ENCODE peak calls at places on chromosome 19, in seven cellular contexts. One of them, this sample, is unnamed.
A peak's percentile ranks its signal among the peaks of the same experiment; 100 is the strongest.

GRCh38 chr19:29086646-29087045 is 126.3 kb downstream of the UQCRFS1 start:
- DNase-seq in GM12865: no peak
- DNase-seq in ascending aorta: no peak
- DNase-seq in activated CD8-positive, alpha-beta memory T cell treated with anti-CD3 and anti-CD28 coated beads for 24 hours: no peak
- DNase-seq in stimulated activated CD4-positive, alpha-beta T cell treated with anti-CD3 and anti-CD28 coated beads, Interleukin-4, amount 100 ng/mL, for 48 hours: no peak
- DNase-seq in NCI-H1092: no peak
- DNase-seq in SJSA1: no peak
- DNase-seq in this sample: no peak

GRCh38 chr19:23557381-23557780 is 129.6 kb downstream of the ZNF675 start:
- DNase-seq in activated CD8-positive, alpha-beta memory T cell treated with anti-CD3 and anti-CD28 coated beads for 24 hours: no peak
- DNase-seq in NCI-H1092: no peak
- DNase-seq in stimulated activated CD4-positive, alpha-beta T cell treated with anti-CD3 and anti-CD28 coated beads, Interleukin-4, amount 100 ng/mL, for 48 hours: no peak
- DNase-seq in GM12865: no peak
- DNase-seq in SJSA1: no peak
- DNase-seq in ascending aorta: no peak
- DNase-seq in this sample: no peak

GRCh38 chr19:48102870-48103751 is 7.5 kb downstream of the PLA2G4C start:
- DNase-seq in NCI-H1092: peak; percentile 9
- DNase-seq in GM12865: peak; percentile 53
- DNase-seq in SJSA1: peak; percentile 37
- DNase-seq in ascending aorta: no peak
- DNase-seq in stimulated activated CD4-positive, alpha-beta T cell treated with anti-CD3 and anti-CD28 coated beads, Interleukin-4, amount 100 ng/mL, for 48 hours: peak; percentile 25
- DNase-seq in activated CD8-positive, alpha-beta memory T cell treated with anti-CD3 and anti-CD28 coated beads for 24 hours: no peak
- DNase-seq in this sample: no peak

GRCh38 chr19:43780706-43781525 is at the start of gene KCNN4:
- DNase-seq in NCI-H1092: no peak
- DNase-seq in ascending aorta: no peak
- DNase-seq in stimulated activated CD4-positive, alpha-beta T cell treated with anti-CD3 and anti-CD28 coated beads, Interleukin-4, amount 100 ng/mL, for 48 hours: peak; percentile 62
- DNase-seq in SJSA1: peak; percentile 39
- DNase-seq in activated CD8-positive, alpha-beta memory T cell treated with anti-CD3 and anti-CD28 coated beads for 24 hours: peak; percentile 84
- DNase-seq in GM12865: peak; percentile 82
- DNase-seq in this sample: no peak

GRCh38 chr19:4866595-4867424 is 657 bp downstream of the PLIN3 start:
- DNase-seq in SJSA1: peak; percentile 42
- DNase-seq in stimulated activated CD4-positive, alpha-beta T cell treated with anti-CD3 and anti-CD28 coated beads, Interleukin-4, amount 100 ng/mL, for 48 hours: peak; percentile 38
- DNase-seq in activated CD8-positive, alpha-beta memory T cell treated with anti-CD3 and anti-CD28 coated beads for 24 hours: peak; percentile 78
- DNase-seq in NCI-H1092: no peak
- DNase-seq in ascending aorta: peak; percentile 84
- DNase-seq in GM12865: peak; percentile 65
- DNase-seq in this sample: peak; percentile 86

GRCh38 chr19:48918801-48919247 is 14.7 kb upstream of the DHDH start:
- DNase-seq in GM12865: no peak
- DNase-seq in ascending aorta: no peak
- DNase-seq in activated CD8-positive, alpha-beta memory T cell treated with anti-CD3 and anti-CD28 coated beads for 24 hours: no peak
- DNase-seq in stimulated activated CD4-positive, alpha-beta T cell treated with anti-CD3 and anti-CD28 coated beads, Interleukin-4, amount 100 ng/mL, for 48 hours: no peak
- DNase-seq in NCI-H1092: no peak
- DNase-seq in SJSA1: no peak
- DNase-seq in this sample: no peak

GRCh38 chr19:15315101-15315500 is 17.2 kb downstream of the BRD4 start:
- DNase-seq in stimulated activated CD4-positive, alpha-beta T cell treated with anti-CD3 and anti-CD28 coated beads, Interleukin-4, amount 100 ng/mL, for 48 hours: no peak
- DNase-seq in GM12865: no peak
- DNase-seq in activated CD8-positive, alpha-beta memory T cell treated with anti-CD3 and anti-CD28 coated beads for 24 hours: no peak
- DNase-seq in SJSA1: no peak
- DNase-seq in ascending aorta: no peak
- DNase-seq in NCI-H1092: no peak
- DNase-seq in this sample: no peak

GRCh38 chr19:13964776-13965175 is 12.5 kb downstream of the DCAF15 start:
- DNase-seq in GM12865: no peak
- DNase-seq in stimulated activated CD4-positive, alpha-beta T cell treated with anti-CD3 and anti-CD28 coated beads, Interleukin-4, amount 100 ng/mL, for 48 hours: no peak
- DNase-seq in activated CD8-positive, alpha-beta memory T cell treated with anti-CD3 and anti-CD28 coated beads for 24 hours: no peak
- DNase-seq in ascending aorta: no peak
- DNase-seq in SJSA1: peak; percentile 67
- DNase-seq in NCI-H1092: no peak
- DNase-seq in this sample: no peak

GRCh38 chr19:16078311-16078758 is 2.0 kb downstream of the TPM4 start:
- DNase-seq in SJSA1: no peak
- DNase-seq in NCI-H1092: no peak
- DNase-seq in activated CD8-positive, alpha-beta memory T cell treated with anti-CD3 and anti-CD28 coated beads for 24 hours: peak; percentile 74
- DNase-seq in stimulated activated CD4-positive, alpha-beta T cell treated with anti-CD3 and anti-CD28 coated beads, Interleukin-4, amount 100 ng/mL, for 48 hours: no peak
- DNase-seq in ascending aorta: peak; percentile 75
- DNase-seq in GM12865: peak; percentile 74
- DNase-seq in this sample: no peak

GRCh38 chr19:3782903-3783302 is 3.3 kb downstream of the MATK start:
- DNase-seq in ascending aorta: no peak
- DNase-seq in NCI-H1092: no peak
- DNase-seq in stimulated activated CD4-positive, alpha-beta T cell treated with anti-CD3 and anti-CD28 coated beads, Interleukin-4, amount 100 ng/mL, for 48 hours: no peak
- DNase-seq in activated CD8-positive, alpha-beta memory T cell treated with anti-CD3 and anti-CD28 coated beads for 24 hours: no peak
- DNase-seq in SJSA1: no peak
- DNase-seq in GM12865: no peak
- DNase-seq in this sample: no peak

GRCh38 chr19:2424686-2425621 is 2.4 kb downstream of the TIMM13 start:
- DNase-seq in GM12865: no peak
- DNase-seq in SJSA1: no peak
- DNase-seq in ascending aorta: peak; percentile 65
- DNase-seq in stimulated activated CD4-positive, alpha-beta T cell treated with anti-CD3 and anti-CD28 coated beads, Interleukin-4, amount 100 ng/mL, for 48 hours: no peak
- DNase-seq in activated CD8-positive, alpha-beta memory T cell treated with anti-CD3 and anti-CD28 coated beads for 24 hours: no peak
- DNase-seq in NCI-H1092: no peak
- DNase-seq in this sample: peak; percentile 93

GRCh38 chr19:33195711-33196347 is 1.7 kb downstream of the LRP3 start:
- DNase-seq in NCI-H1092: no peak
- DNase-seq in ascending aorta: no peak
- DNase-seq in activated CD8-positive, alpha-beta memory T cell treated with anti-CD3 and anti-CD28 coated beads for 24 hours: no peak
- DNase-seq in GM12865: no peak
- DNase-seq in SJSA1: no peak
- DNase-seq in stimulated activated CD4-positive, alpha-beta T cell treated with anti-CD3 and anti-CD28 coated beads, Interleukin-4, amount 100 ng/mL, for 48 hours: no peak
- DNase-seq in this sample: no peak

GRCh38 chr19:32638625-32639024 is 36.4 kb downstream of the ANKRD27 start:
- DNase-seq in NCI-H1092: no peak
- DNase-seq in ascending aorta: no peak
- DNase-seq in stimulated activated CD4-positive, alpha-beta T cell treated with anti-CD3 and anti-CD28 coated beads, Interleukin-4, amount 100 ng/mL, for 48 hours: no peak
- DNase-seq in SJSA1: no peak
- DNase-seq in activated CD8-positive, alpha-beta memory T cell treated with anti-CD3 and anti-CD28 coated beads for 24 hours: no peak
- DNase-seq in GM12865: no peak
- DNase-seq in this sample: no peak

GRCh38 chr19:1130801-1131717 is 27.3 kb downstream of the GPX4 start:
- DNase-seq in ascending aorta: no peak
- DNase-seq in SJSA1: no peak
- DNase-seq in GM12865: peak; percentile 72
- DNase-seq in activated CD8-positive, alpha-beta memory T cell treated with anti-CD3 and anti-CD28 coated beads for 24 hours: peak; percentile 77
- DNase-seq in stimulated activated CD4-positive, alpha-beta T cell treated with anti-CD3 and anti-CD28 coated beads, Interleukin-4, amount 100 ng/mL, for 48 hours: peak; percentile 45
- DNase-seq in NCI-H1092: no peak
- DNase-seq in this sample: no peak

GRCh38 chr19:27774337-27774736 is 1438.6 kb downstream of the UQCRFS1 start:
- DNase-seq in NCI-H1092: no peak
- DNase-seq in SJSA1: no peak
- DNase-seq in stimulated activated CD4-positive, alpha-beta T cell treated with anti-CD3 and anti-CD28 coated beads, Interleukin-4, amount 100 ng/mL, for 48 hours: no peak
- DNase-seq in ascending aorta: no peak
- DNase-seq in activated CD8-positive, alpha-beta memory T cell treated with anti-CD3 and anti-CD28 coated beads for 24 hours: no peak
- DNase-seq in GM12865: no peak
- DNase-seq in this sample: peak; percentile 78

GRCh38 chr19:40576585-40577451 is at the start of gene SHKBP1:
- DNase-seq in ascending aorta: peak; percentile 96
- DNase-seq in SJSA1: peak; percentile 96
- DNase-seq in stimulated activated CD4-positive, alpha-beta T cell treated with anti-CD3 and anti-CD28 coated beads, Interleukin-4, amount 100 ng/mL, for 48 hours: peak; percentile 84
- DNase-seq in activated CD8-positive, alpha-beta memory T cell treated with anti-CD3 and anti-CD28 coated beads for 24 hours: peak; percentile 97
- DNase-seq in GM12865: peak; percentile 97
- DNase-seq in NCI-H1092: peak; percentile 76
- DNase-seq in this sample: peak; percentile 97

GRCh38 chr19:49809155-49809986 is 3.7 kb downstream of the FUZ start:
- DNase-seq in ascending aorta: peak; percentile 80
- DNase-seq in NCI-H1092: no peak
- DNase-seq in stimulated activated CD4-positive, alpha-beta T cell treated with anti-CD3 and anti-CD28 coated beads, Interleukin-4, amount 100 ng/mL, for 48 hours: peak; percentile 31
- DNase-seq in GM12865: peak; percentile 33
- DNase-seq in activated CD8-positive, alpha-beta memory T cell treated with anti-CD3 and anti-CD28 coated beads for 24 hours: peak; percentile 79
- DNase-seq in SJSA1: peak; percentile 71
- DNase-seq in this sample: no peak

GRCh38 chr19:46674416-46675178 is 13.6 kb upstream of the DACT3 start:
- DNase-seq in SJSA1: no peak
- DNase-seq in stimulated activated CD4-positive, alpha-beta T cell treated with anti-CD3 and anti-CD28 coated beads, Interleukin-4, amount 100 ng/mL, for 48 hours: no peak
- DNase-seq in activated CD8-positive, alpha-beta memory T cell treated with anti-CD3 and anti-CD28 coated beads for 24 hours: no peak
- DNase-seq in GM12865: no peak
- DNase-seq in ascending aorta: no peak
- DNase-seq in NCI-H1092: no peak
- DNase-seq in this sample: no peak

GRCh38 chr19:46924874-46925547 is 64.2 kb downstream of the ARHGAP35 start:
- DNase-seq in GM12865: peak; percentile 65
- DNase-seq in activated CD8-positive, alpha-beta memory T cell treated with anti-CD3 and anti-CD28 coated beads for 24 hours: no peak
- DNase-seq in SJSA1: no peak
- DNase-seq in ascending aorta: peak; percentile 63
- DNase-seq in NCI-H1092: no peak
- DNase-seq in stimulated activated CD4-positive, alpha-beta T cell treated with anti-CD3 and anti-CD28 coated beads, Interleukin-4, amount 100 ng/mL, for 48 hours: no peak
- DNase-seq in this sample: no peak

GRCh38 chr19:13154911-13155471 is 4.8 kb downstream of the IER2 start:
- DNase-seq in GM12865: peak; percentile 91
- DNase-seq in stimulated activated CD4-positive, alpha-beta T cell treated with anti-CD3 and anti-CD28 coated beads, Interleukin-4, amount 100 ng/mL, for 48 hours: peak; percentile 71
- DNase-seq in NCI-H1092: no peak
- DNase-seq in ascending aorta: peak; percentile 84
- DNase-seq in activated CD8-positive, alpha-beta memory T cell treated with anti-CD3 and anti-CD28 coated beads for 24 hours: peak; percentile 91
- DNase-seq in SJSA1: peak; percentile 60
- DNase-seq in this sample: no peak

GRCh38 chr19:3451451-3451866 is 28.9 kb downstream of the SMIM24 start:
- DNase-seq in SJSA1: no peak
- DNase-seq in stimulated activated CD4-positive, alpha-beta T cell treated with anti-CD3 and anti-CD28 coated beads, Interleukin-4, amount 100 ng/mL, for 48 hours: no peak
- DNase-seq in NCI-H1092: no peak
- DNase-seq in GM12865: no peak
- DNase-seq in activated CD8-positive, alpha-beta memory T cell treated with anti-CD3 and anti-CD28 coated beads for 24 hours: no peak
- DNase-seq in ascending aorta: no peak
- DNase-seq in this sample: no peak

GRCh38 chr19:44856438-44857083 is 10.5 kb downstream of the NECTIN2 start:
- DNase-seq in activated CD8-positive, alpha-beta memory T cell treated with anti-CD3 and anti-CD28 coated beads for 24 hours: no peak
- DNase-seq in ascending aorta: no peak
- DNase-seq in SJSA1: peak; percentile 75
- DNase-seq in GM12865: no peak
- DNase-seq in NCI-H1092: no peak
- DNase-seq in stimulated activated CD4-positive, alpha-beta T cell treated with anti-CD3 and anti-CD28 coated beads, Interleukin-4, amount 100 ng/mL, for 48 hours: no peak
- DNase-seq in this sample: no peak

GRCh38 chr19:3375221-3376088 is 9.1 kb downstream of the NFIC start:
- DNase-seq in NCI-H1092: no peak
- DNase-seq in SJSA1: no peak
- DNase-seq in activated CD8-positive, alpha-beta memory T cell treated with anti-CD3 and anti-CD28 coated beads for 24 hours: no peak
- DNase-seq in stimulated activated CD4-positive, alpha-beta T cell treated with anti-CD3 and anti-CD28 coated beads, Interleukin-4, amount 100 ng/mL, for 48 hours: no peak
- DNase-seq in ascending aorta: peak; percentile 96
- DNase-seq in GM12865: no peak
- DNase-seq in this sample: no peak

GRCh38 chr19:582497-583197 is 7.0 kb upstream of the HCN2 start:
- DNase-seq in ascending aorta: no peak
- DNase-seq in SJSA1: no peak
- DNase-seq in GM12865: no peak
- DNase-seq in activated CD8-positive, alpha-beta memory T cell treated with anti-CD3 and anti-CD28 coated beads for 24 hours: no peak
- DNase-seq in stimulated activated CD4-positive, alpha-beta T cell treated with anti-CD3 and anti-CD28 coated beads, Interleukin-4, amount 100 ng/mL, for 48 hours: no peak
- DNase-seq in NCI-H1092: no peak
- DNase-seq in this sample: no peak

GRCh38 chr19:41821003-41821735 is 23.3 kb downstream of the LYPD4 start:
- DNase-seq in SJSA1: no peak
- DNase-seq in NCI-H1092: peak; percentile 46
- DNase-seq in stimulated activated CD4-positive, alpha-beta T cell treated with anti-CD3 and anti-CD28 coated beads, Interleukin-4, amount 100 ng/mL, for 48 hours: no peak
- DNase-seq in ascending aorta: no peak
- DNase-seq in activated CD8-positive, alpha-beta memory T cell treated with anti-CD3 and anti-CD28 coated beads for 24 hours: peak; percentile 72
- DNase-seq in GM12865: peak; percentile 67
- DNase-seq in this sample: no peak

GRCh38 chr19:39937792-39938191 is 3.4 kb upstream of the FCGBP start:
- DNase-seq in NCI-H1092: no peak
- DNase-seq in ascending aorta: no peak
- DNase-seq in GM12865: no peak
- DNase-seq in stimulated activated CD4-positive, alpha-beta T cell treated with anti-CD3 and anti-CD28 coated beads, Interleukin-4, amount 100 ng/mL, for 48 hours: no peak
- DNase-seq in activated CD8-positive, alpha-beta memory T cell treated with anti-CD3 and anti-CD28 coated beads for 24 hours: no peak
- DNase-seq in SJSA1: no peak
- DNase-seq in this sample: no peak

GRCh38 chr19:2127758-2128157 is 23.6 kb downstream of the AP3D1 start:
- DNase-seq in SJSA1: no peak
- DNase-seq in GM12865: no peak
- DNase-seq in NCI-H1092: no peak
- DNase-seq in activated CD8-positive, alpha-beta memory T cell treated with anti-CD3 and anti-CD28 coated beads for 24 hours: no peak
- DNase-seq in ascending aorta: no peak
- DNase-seq in stimulated activated CD4-positive, alpha-beta T cell treated with anti-CD3 and anti-CD28 coated beads, Interleukin-4, amount 100 ng/mL, for 48 hours: no peak
- DNase-seq in this sample: no peak

GRCh38 chr19:19597809-19598306 is 20.6 kb downstream of the PBX4 start:
- DNase-seq in ascending aorta: no peak
- DNase-seq in stimulated activated CD4-positive, alpha-beta T cell treated with anti-CD3 and anti-CD28 coated beads, Interleukin-4, amount 100 ng/mL, for 48 hours: peak; percentile 27
- DNase-seq in GM12865: peak; percentile 95
- DNase-seq in activated CD8-positive, alpha-beta memory T cell treated with anti-CD3 and anti-CD28 coated beads for 24 hours: no peak
- DNase-seq in NCI-H1092: no peak
- DNase-seq in SJSA1: no peak
- DNase-seq in this sample: no peak

GRCh38 chr19:55474269-55475265 is 1.9 kb upstream of the ZNF628 start:
- DNase-seq in activated CD8-positive, alpha-beta memory T cell treated with anti-CD3 and anti-CD28 coated beads for 24 hours: no peak
- DNase-seq in ascending aorta: no peak
- DNase-seq in NCI-H1092: no peak
- DNase-seq in SJSA1: peak; percentile 61
- DNase-seq in GM12865: no peak
- DNase-seq in stimulated activated CD4-positive, alpha-beta T cell treated with anti-CD3 and anti-CD28 coated beads, Interleukin-4, amount 100 ng/mL, for 48 hours: no peak
- DNase-seq in this sample: no peak

GRCh38 chr19:9986787-9987281 is 23.5 kb downstream of the COL5A3 start:
- DNase-seq in activated CD8-positive, alpha-beta memory T cell treated with anti-CD3 and anti-CD28 coated beads for 24 hours: no peak
- DNase-seq in stimulated activated CD4-positive, alpha-beta T cell treated with anti-CD3 and anti-CD28 coated beads, Interleukin-4, amount 100 ng/mL, for 48 hours: no peak
- DNase-seq in GM12865: no peak
- DNase-seq in SJSA1: no peak
- DNase-seq in NCI-H1092: no peak
- DNase-seq in ascending aorta: peak; percentile 84
- DNase-seq in this sample: no peak

GRCh38 chr19:1360818-1361461 is 22.8 kb upstream of the NDUFS7 start:
- DNase-seq in SJSA1: peak; percentile 82
- DNase-seq in activated CD8-positive, alpha-beta memory T cell treated with anti-CD3 and anti-CD28 coated beads for 24 hours: no peak
- DNase-seq in ascending aorta: no peak
- DNase-seq in stimulated activated CD4-positive, alpha-beta T cell treated with anti-CD3 and anti-CD28 coated beads, Interleukin-4, amount 100 ng/mL, for 48 hours: no peak
- DNase-seq in NCI-H1092: peak; percentile 51
- DNase-seq in GM12865: no peak
- DNase-seq in this sample: peak; percentile 90

This sample was measured in osteocyte.